ENCODE peak calls at places on chromosome 11, in nine cellular contexts. V is neural progenitor cell, C is GM23338, Y is OCI-LY7, H is GM23248, A is HCT116, P is SK-N-SH, E is hepatocyte, J is MM.1S. R is an unnamed sample.

GRCh38 chr11:63635762-63636465 is 21.7 kb upstream of the PLAAT3 start:
- DNase-seq in C (peak), E (peak), A (peak), J (peak), H (peak), V (peak), Y (peak), P (peak), R (peak)

GRCh38 chr11:70700871-70701270 is 302.5 kb downstream of the CTTN start:
- DNase-seq in H (no peak), A (no peak), Y (no peak), E (no peak), C (no peak), P (no peak), J (no peak), V (peak), R (no peak)

GRCh38 chr11:2700415-2701211 is 819 bp upstream of the KCNQ1OT1 start:
- DNase-seq in C (peak), H (peak), J (peak), V (peak), P (peak), A (no peak), Y (peak), E (peak), R (peak)

GRCh38 chr11:11464555-11464954 is 111.5 kb upstream of the CSNK2A3 start:
- DNase-seq in E (no peak), Y (no peak), H (peak), P (no peak), C (no peak), V (no peak), J (no peak), A (no peak), R (peak)

GRCh38 chr11:18987454-18988231 is 48.4 kb upstream of the MRGPRX1 start:
- DNase-seq in C (no peak), A (peak), V (no peak), Y (no peak), J (no peak), H (peak), E (no peak), P (no peak), R (peak)

GRCh38 chr11:128417607-128418324 is 169.6 kb downstream of the ETS1 start:
- DNase-seq in P (no peak), H (peak), J (no peak), V (no peak), E (no peak), Y (no peak), C (no peak), A (no peak), R (peak)

GRCh38 chr11:10920205-10920604 is 62.4 kb upstream of the ZBED5 start:
- DNase-seq in H (peak), Y (no peak), V (no peak), E (no peak), A (no peak), P (no peak), C (no peak), J (no peak), R (no peak)

GRCh38 chr11:66981976-66982578 is 7.0 kb downstream of the C11orf86 start:
- DNase-seq in C (no peak), H (peak), Y (no peak), J (peak), A (peak), P (peak), V (no peak), E (peak), R (peak)

GRCh38 chr11:15841898-15842297 is 514.4 kb downstream of the SOX6 start:
- DNase-seq in V (no peak), J (no peak), A (no peak), H (no peak), P (peak), E (no peak), Y (no peak), C (no peak), R (no peak)

GRCh38 chr11:65593518-65594414 is 1.8 kb downstream of the KCNK7 start:
- DNase-seq in Y (peak), V (peak), C (peak), A (no peak), P (peak), J (peak), E (no peak), H (no peak), R (peak)

GRCh38 chr11:99418927-99419707 is 398.4 kb downstream of the CNTN5 start:
- DNase-seq in J (no peak), Y (no peak), V (peak), P (no peak), C (peak), A (no peak), E (no peak), H (no peak), R (peak)

GRCh38 chr11:27660171-27660570 is 40.1 kb downstream of the BDNF start:
- DNase-seq in C (no peak), Y (no peak), P (no peak), J (no peak), A (no peak), E (no peak), H (no peak), V (no peak), R (no peak)

GRCh38 chr11:40100204-40100603 is 1359.2 kb downstream of the LRRC4C start:
- DNase-seq in V (no peak), C (peak), Y (no peak), E (no peak), A (no peak), J (no peak), P (no peak), H (no peak), R (no peak)

GRCh38 chr11:18106688-18107087 is 806 bp upstream of the SAAL1 start:
- DNase-seq in H (peak), E (no peak), V (no peak), P (no peak), Y (no peak), J (no peak), A (no peak), C (no peak), R (peak)

GRCh38 chr11:69560141-69560790 is 78.8 kb downstream of the LINC01488 start:
- DNase-seq in P (no peak), E (no peak), A (no peak), C (no peak), H (peak), Y (no peak), J (no peak), V (no peak), R (no peak)

GRCh38 chr11:9562716-9563115 is 10.8 kb upstream of the WEE1 start:
- DNase-seq in P (no peak), A (no peak), J (peak), C (no peak), V (no peak), Y (no peak), E (no peak), H (no peak), R (peak)

GRCh38 chr11:125167954-125168821 is 3.6 kb downstream of the PKNOX2 start:
- DNase-seq in J (no peak), P (no peak), C (peak), H (peak), A (no peak), V (peak), E (peak), Y (no peak), R (no peak)

DNA sequence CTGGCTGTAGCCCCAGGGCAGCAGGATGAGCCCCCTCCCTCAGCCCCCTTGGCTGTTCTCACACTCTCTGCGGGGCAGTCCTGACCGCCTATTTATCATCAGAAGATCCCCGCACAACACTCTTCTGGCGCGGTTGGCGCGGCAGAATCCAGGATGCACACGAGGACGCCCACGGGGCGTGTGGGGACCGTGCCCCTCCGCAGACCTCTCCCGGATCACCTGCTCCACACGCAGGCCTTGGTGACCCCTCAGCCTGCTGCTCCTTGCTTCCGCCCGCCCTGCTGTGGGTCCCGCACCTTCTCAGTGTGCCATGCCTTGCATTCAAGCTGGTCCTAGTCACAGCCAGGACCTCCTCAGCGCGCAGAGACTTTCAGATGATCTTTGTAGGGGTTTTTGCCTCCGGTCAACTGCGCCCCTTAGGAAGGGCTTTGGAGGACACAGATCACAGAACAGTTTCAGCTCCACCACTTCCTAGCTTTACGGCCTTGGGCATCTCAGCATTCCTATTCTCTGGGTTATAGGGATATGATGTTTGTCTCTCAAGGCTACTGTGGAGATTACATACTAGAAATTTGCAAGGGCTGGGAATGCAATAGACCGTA is 841 bp upstream of the TUB start:
- DNase-seq in Y (no peak), J (no peak), H (no peak), C (no peak), A (no peak), E (no peak), P (no peak), V (no peak), R (no peak)
- H3K4me3 ChIP-seq in Y (no peak), J (no peak), H (peak), C (peak), A (no peak), E (no peak), P (peak), V (peak), R (peak)

DNA sequence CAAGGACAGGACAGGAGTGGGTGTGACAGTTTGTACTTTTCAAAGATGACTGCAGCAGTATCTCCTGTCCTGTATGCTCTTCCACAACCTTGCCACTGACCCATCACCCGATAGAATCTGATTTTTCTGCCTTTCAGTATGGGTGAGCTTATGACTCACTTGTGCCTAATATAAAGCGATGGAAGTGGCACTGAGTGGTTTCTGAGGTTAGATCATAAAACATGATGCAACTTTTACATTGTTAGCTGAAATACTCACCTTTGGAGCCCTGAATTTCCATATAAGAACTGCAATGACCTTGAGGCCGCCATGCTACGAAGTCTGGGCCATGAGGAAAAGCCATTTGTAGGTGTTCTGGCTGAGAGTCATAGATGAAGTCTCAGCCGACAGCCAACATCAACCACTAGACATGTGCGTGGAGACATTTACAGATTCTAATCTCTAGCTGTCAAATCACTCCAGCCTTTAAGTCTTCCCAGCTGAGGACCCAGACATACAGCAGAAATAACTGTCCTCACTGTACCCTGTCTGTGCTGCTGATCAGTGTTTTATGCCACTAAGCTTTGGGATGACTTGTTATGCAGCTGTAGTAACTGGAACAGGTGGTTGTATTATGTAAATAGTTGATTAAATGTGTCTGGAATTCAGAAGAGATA is 105.9 kb upstream of the ARHGAP20 start:
- DNase-seq in E (peak), V (no peak), A (peak), J (no peak), H (peak), C (no peak), Y (no peak), P (no peak), R (peak)
- H2AFZ ChIP-seq in E (no peak), V (no peak), A (no peak), J (no peak), H (no peak), C (no peak), Y (no peak), P (no peak), R (no peak)

GRCh38 chr11:73578786-73579185 is 19.1 kb downstream of the FAM168A start:
- DNase-seq in C (no peak), V (no peak), P (no peak), H (no peak), E (no peak), J (no peak), Y (no peak), A (no peak), R (no peak)
- TF ChIP-seq EZH2phosphoT487 in C (no peak), V (no peak), P (no peak), H (no peak), E (no peak), J (no peak), Y (no peak), A (no peak), R (no peak)

GRCh38 chr11:117424781-117425180 is 97.1 kb downstream of the CEP164 start:
- DNase-seq in A (no peak), H (peak), V (no peak), J (no peak), E (no peak), C (no peak), Y (no peak), P (no peak), R (no peak)
- H3K4me3 ChIP-seq in A (no peak), H (no peak), V (no peak), J (no peak), E (no peak), C (no peak), Y (no peak), P (no peak), R (no peak)

GRCh38 chr11:72125956-72126355 is 9.6 kb upstream of the FOLR3 start:
- DNase-seq in H (no peak), Y (no peak), A (no peak), V (no peak), E (no peak), C (no peak), J (no peak), P (no peak), R (peak)

GRCh38 chr11:72120930-72121329 is 8.4 kb upstream of the ANAPC15 start:
- DNase-seq in Y (no peak), A (no peak), P (no peak), E (no peak), V (no peak), H (no peak), J (no peak), C (no peak), R (no peak)

GRCh38 chr11:72123117-72123653 is 10.7 kb upstream of the ANAPC15 start:
- DNase-seq in V (no peak), J (no peak), P (no peak), Y (no peak), E (no peak), C (no peak), A (no peak), H (no peak), R (no peak)

GRCh38 chr11:72124046-72124445 is 11.5 kb upstream of the FOLR3 start:
- DNase-seq in Y (no peak), A (no peak), C (no peak), P (no peak), H (no peak), J (no peak), E (no peak), V (no peak), R (no peak)

GRCh38 chr11:72122607-72123006 is 10.1 kb upstream of the ANAPC15 start:
- DNase-seq in A (no peak), E (no peak), H (no peak), C (no peak), P (no peak), V (no peak), J (no peak), Y (no peak), R (no peak)
- H2AFZ ChIP-seq in A (no peak), E (no peak), H (no peak), C (no peak), P (no peak), V (no peak), J (no peak), Y (no peak), R (no peak)

R was measured in PC-3.